ENCODE peak calls at places on chromosome 6, in five cellular contexts. A, M, E, G and Q are unnamed samples.

GRCh38 chr6:31952140-31952805 is 6.4 kb downstream of the CFB start:
- DNase-seq in A (peak), M (peak), E (peak), G (peak), Q (peak)

GRCh38 chr6:4008324-4009047 is 70.5 kb downstream of the FAM217A start:
- DNase-seq in A (no peak), M (peak), E (peak), G (no peak), Q (peak)

GRCh38 chr6:101784094-101784493 is 390.6 kb downstream of the GRIK2 start:
- DNase-seq in A (no peak), M (no peak), E (no peak), G (no peak), Q (no peak)

GRCh38 chr6:16767765-16768514 is 6.7 kb upstream of the ATXN1 start:
- DNase-seq in A (no peak), M (peak), E (no peak), G (no peak), Q (no peak)

GRCh38 chr6:30568245-30568644 is 3.0 kb upstream of the ABCF1 start:
- DNase-seq in A (no peak), M (no peak), E (no peak), G (no peak), Q (no peak)

GRCh38 chr6:165774903-165775608 is 112.0 kb upstream of the PDE10A start:
- DNase-seq in A (no peak), M (peak), E (peak), G (no peak), Q (no peak)

GRCh38 chr6:108896111-108896661 is 48.0 kb downstream of the ARMC2 start:
- DNase-seq in A (no peak), M (peak), E (peak), G (no peak), Q (peak)

GRCh38 chr6:113630738-113631535 is 226.2 kb upstream of the MARCKS start:
- DNase-seq in A (peak), M (no peak), E (peak), G (no peak), Q (peak)

GRCh38 chr6:157912326-157912725 is 69.3 kb upstream of the SYNJ2 start:
- DNase-seq in A (peak), M (peak), E (peak), G (no peak), Q (peak)

GRCh38 chr6:137823826-137824501 is 43.1 kb upstream of the TNFAIP3 start:
- DNase-seq in A (no peak), M (peak), E (peak), G (peak), Q (peak)

GRCh38 chr6:72715119-72715518 is 93.3 kb downstream of the KCNQ5 start:
- DNase-seq in A (no peak), M (no peak), E (no peak), G (no peak), Q (no peak)

GRCh38 chr6:37807656-37808055 is 11.9 kb upstream of the ZFAND3 start:
- DNase-seq in A (peak), M (peak), E (no peak), G (no peak), Q (no peak)

GRCh38 chr6:56764081-56764566 is 121.4 kb upstream of the DST start:
- DNase-seq in A (peak), M (peak), E (peak), G (no peak), Q (peak)

GRCh38 chr6:157978021-157978783 is 3.5 kb upstream of the SYNJ2 start:
- DNase-seq in A (no peak), M (peak), E (no peak), G (no peak), Q (no peak)

GRCh38 chr6:109308018-109308492 is 74.2 kb downstream of the CD164 start:
- DNase-seq in A (no peak), M (peak), E (peak), G (no peak), Q (peak)